ENCODE peak calls at places on chromosome 19, in five cellular contexts. F, D, Y, U and M are unnamed samples. For H3K4me1 and H3K36me3, the result is how much of the 10 kb centered on the place peaks cover.

GRCh38 chr19:48511321-48511731 is 309 bp downstream of the LMTK3 start:
- DNase-seq in F (peak), D (no peak), Y (peak), U (no peak), M (no peak)

GRCh38 chr19:48194041-48194871 is 23.8 kb downstream of the ZSWIM9 start:
- DNase-seq in F (no peak), D (no peak), Y (peak), U (no peak), M (peak)

GRCh38 chr19:50551713-50552187 is 16.5 kb downstream of the LRRC4B start:
- DNase-seq in F (no peak), D (no peak), Y (no peak), U (no peak), M (no peak)

GRCh38 chr19:4083677-4084546 is 17.2 kb upstream of the ZBTB7A start:
- DNase-seq in F (peak), D (peak), Y (peak), U (no peak), M (no peak)

GRCh38 chr19:33604651-33605050 is 17.1 kb upstream of the CHST8 start:
- DNase-seq in F (no peak), D (no peak), Y (no peak), U (no peak), M (no peak)

GRCh38 chr19:48556163-48556562 is 4.2 kb downstream of the SULT2B1 start:
- DNase-seq in F (no peak), D (no peak), Y (no peak), U (no peak), M (no peak)

GRCh38 chr19:57280913-57281425 is 684 bp downstream of the ZNF460 start:
- DNase-seq in F (peak), D (no peak), Y (peak), U (no peak), M (no peak)

GRCh38 chr19:9863759-9864158 is 28.6 kb downstream of the PIN1 start:
- DNase-seq in F (no peak), D (no peak), Y (no peak), U (no peak), M (no peak)

GRCh38 chr19:18232540-18233223 is 6.4 kb upstream of the PDE4C start:
- DNase-seq in F (no peak), D (no peak), Y (no peak), U (no peak), M (no peak)

GRCh38 chr19:45528149-45528743 is 21.0 kb downstream of the VASP start:
- DNase-seq in F (peak), D (peak), Y (no peak), U (no peak), M (no peak)

GRCh38 chr19:38247734-38248268 is 8.4 kb downstream of the PPP1R14A start:
- DNase-seq in F (no peak), D (no peak), Y (no peak), U (no peak), M (no peak)
- H3K4me1 ChIP-seq in F (under half), D (under half), Y (under half), U (half or more), M (under half)

GRCh38 chr19:7140137-7140536 is 70.6 kb downstream of the ZNF557 start:
- DNase-seq in F (no peak), D (no peak), Y (no peak), U (no peak), M (no peak)

GRCh38 chr19:7138402-7138801 is 68.9 kb downstream of the ZNF557 start:
- DNase-seq in F (no peak), D (no peak), Y (no peak), U (no peak), M (no peak)

GRCh38 chr19:7139095-7139494 is 69.6 kb downstream of the ZNF557 start:
- DNase-seq in F (no peak), D (no peak), Y (no peak), U (no peak), M (no peak)

GRCh38 chr19:7132054-7132453 is 62.6 kb downstream of the ZNF557 start:
- DNase-seq in F (no peak), D (no peak), Y (no peak), U (no peak), M (no peak)

DNA sequence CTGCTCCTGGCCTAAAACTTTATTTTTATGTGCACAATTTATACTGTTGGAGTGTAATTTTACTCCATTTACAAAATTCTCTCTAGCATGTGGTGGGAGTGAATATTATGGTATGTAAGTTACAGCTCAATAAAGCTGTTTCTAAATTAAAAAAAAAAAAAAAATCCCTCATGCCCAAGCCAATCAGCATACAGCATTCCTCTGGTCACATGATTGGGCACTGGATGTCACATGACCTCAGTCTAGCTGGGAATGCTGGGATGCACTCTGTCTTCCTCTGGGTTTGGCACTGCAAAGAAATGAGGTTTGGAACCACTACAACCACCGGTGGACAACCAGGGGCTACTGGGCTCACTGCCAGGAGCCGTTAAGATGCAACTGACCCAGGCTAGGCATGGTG is 67.6 kb downstream of the ZNF557 start:
- DNase-seq in F (no peak), D (no peak), Y (no peak), U (no peak), M (no peak)
- H3K36me3 ChIP-seq in F (under half), D (under half), Y (under half), U (under half), M (under half)

GRCh38 chr19:2455481-2456300 is 1.1 kb downstream of the LMNB2 start:
- DNase-seq in F (peak), D (no peak), Y (peak), U (no peak), M (peak)
- H3K27ac ChIP-seq in F (no peak), D (no peak), Y (peak), U (peak), M (peak)

GRCh38 chr19:13583114-13583513 is 76.8 kb upstream of the CACNA1A start:
- DNase-seq in F (no peak), D (no peak), Y (no peak), U (no peak), M (no peak)
- H3K4me1 ChIP-seq in F (under half), D (under half), Y (under half), U (under half), M (under half)

GRCh38 chr19:42762782-42763181 is 2.7 kb downstream of the PSG8 start:
- DNase-seq in F (no peak), D (no peak), Y (no peak), U (no peak), M (no peak)
- H3K36me3 ChIP-seq in F (under half), D (under half), Y (under half), U (under half), M (under half)